ENCODE peak calls at places on chromosomes 13 and 19, in five cellular contexts. K is CD8-positive, alpha-beta T cell; S is foreskin fibroblast; N is GM23338; G is fibroblast of lung. Y is an unnamed sample.

GRCh38 chr13:75537401-75538365 is at the start of gene COMMD6:
- DNase-seq in K (peak), S (peak), N (peak), G (peak), Y (peak)

GRCh38 chr19:46000497-46001246 is 5.4 kb downstream of the CCDC61 start:
- DNase-seq in K (peak), S (peak), N (peak), G (no peak), Y (no peak)

GRCh38 chr19:3555653-3556422 is 1.5 kb downstream of the MFSD12 start:
- DNase-seq in K (no peak), S (no peak), N (no peak), G (no peak), Y (no peak)

GRCh38 chr19:45794627-45795026 is 2.0 kb upstream of the DMWD start:
- DNase-seq in K (no peak), S (no peak), N (no peak), G (no peak), Y (no peak)

GRCh38 chr13:44170731-44171130 is 202.9 kb upstream of the SERP2 start:
- DNase-seq in K (no peak), S (no peak), N (no peak), G (no peak), Y (no peak)

GRCh38 chr19:16190736-16191135 is 5.5 kb downstream of the FAM32A start:
- DNase-seq in K (no peak), S (no peak), N (no peak), G (no peak), Y (no peak)

GRCh38 chr13:80473695-80474094 is 132.8 kb upstream of the SPRY2 start:
- DNase-seq in K (no peak), S (peak), N (no peak), G (peak), Y (no peak)

GRCh38 chr19:40367577-40368434 is 19.3 kb downstream of the PLD3 start:
- DNase-seq in K (no peak), S (no peak), N (no peak), G (no peak), Y (no peak)

GRCh38 chr13:43484432-43485225 is 302.1 kb downstream of the ENOX1 start:
- DNase-seq in K (no peak), S (no peak), N (no peak), G (no peak), Y (no peak)

GRCh38 chr19:19866599-19867248 is 1.0 kb downstream of the ZNF253 start:
- DNase-seq in K (peak), S (peak), N (peak), G (peak), Y (no peak)

GRCh38 chr13:108609353-108609752 is 20.1 kb upstream of the MYO16 start:
- DNase-seq in K (no peak), S (peak), N (peak), G (peak), Y (peak)

GRCh38 chr13:49714757-49715156 is 23.5 kb upstream of the EBPL start:
- DNase-seq in K (no peak), S (no peak), N (no peak), G (no peak), Y (no peak)

GRCh38 chr19:45505996-45506245 is 1.4 kb upstream of the VASP start:
- DNase-seq in K (no peak), S (no peak), N (no peak), G (no peak), Y (no peak)

GRCh38 chr13:99726261-99726894 is 225.1 kb downstream of the TM9SF2 start:
- DNase-seq in K (no peak), S (no peak), N (peak), G (no peak), Y (no peak)

GRCh38 chr19:3880471-3881271 is at the start of gene ATCAY:
- DNase-seq in K (no peak), S (peak), N (peak), G (no peak), Y (no peak)

GRCh38 chr13:52599037-52599852 is 43.0 kb upstream of the HNRNPA1L2 start:
- DNase-seq in K (no peak), S (peak), N (no peak), G (peak), Y (no peak)

GRCh38 chr19:1232652-1233360 is 5.0 kb downstream of the CBARP start:
- DNase-seq in K (no peak), S (peak), N (no peak), G (peak), Y (no peak)

GRCh38 chr13:67229438-67230242 is 496 bp downstream of the PCDH9 start:
- DNase-seq in K (no peak), S (no peak), N (peak), G (peak), Y (no peak)

GRCh38 chr13:35512271-35512920 is 35.9 kb upstream of the MAB21L1 start:
- DNase-seq in K (no peak), S (peak), N (no peak), G (peak), Y (peak)

GRCh38 chr13:73090116-73090811 is 31.5 kb downstream of the KLF5 start:
- DNase-seq in K (no peak), S (peak), N (peak), G (peak), Y (peak)

GRCh38 chr13:99376132-99376531 is 68.9 kb upstream of the GPR183 start:
- DNase-seq in K (peak), S (no peak), N (no peak), G (no peak), Y (no peak)

GRCh38 chr19:53903055-53903680 is 5.9 kb upstream of the CACNG7 start:
- DNase-seq in K (peak), S (peak), N (peak), G (peak), Y (peak)

GRCh38 chr13:33793726-33794125 is 24.2 kb upstream of the RFC3 start:
- DNase-seq in K (no peak), S (no peak), N (no peak), G (no peak), Y (no peak)

GRCh38 chr19:21697171-21697570 is 70.2 kb downstream of the ZNF100 start:
- DNase-seq in K (no peak), S (no peak), N (no peak), G (no peak), Y (no peak)

GRCh38 chr19:16369664-16370576 is 45.3 kb downstream of the KLF2 start:
- DNase-seq in K (peak), S (no peak), N (no peak), G (no peak), Y (no peak)

GRCh38 chr19:55373993-55374757 is 2.5 kb upstream of the TMEM190 start:
- DNase-seq in K (no peak), S (peak), N (no peak), G (peak), Y (no peak)

GRCh38 chr13:99086149-99086868 is 108.4 kb upstream of the DOCK9 start:
- DNase-seq in K (peak), S (peak), N (peak), G (peak), Y (no peak)

GRCh38 chr19:41219924-41220567 is 1.0 kb downstream of the AXL start:
- DNase-seq in K (no peak), S (peak), N (peak), G (peak), Y (no peak)

GRCh38 chr19:43997631-43998290 is 5.0 kb upstream of the ZNF230 start:
- DNase-seq in K (no peak), S (peak), N (peak), G (peak), Y (no peak)

DNA sequence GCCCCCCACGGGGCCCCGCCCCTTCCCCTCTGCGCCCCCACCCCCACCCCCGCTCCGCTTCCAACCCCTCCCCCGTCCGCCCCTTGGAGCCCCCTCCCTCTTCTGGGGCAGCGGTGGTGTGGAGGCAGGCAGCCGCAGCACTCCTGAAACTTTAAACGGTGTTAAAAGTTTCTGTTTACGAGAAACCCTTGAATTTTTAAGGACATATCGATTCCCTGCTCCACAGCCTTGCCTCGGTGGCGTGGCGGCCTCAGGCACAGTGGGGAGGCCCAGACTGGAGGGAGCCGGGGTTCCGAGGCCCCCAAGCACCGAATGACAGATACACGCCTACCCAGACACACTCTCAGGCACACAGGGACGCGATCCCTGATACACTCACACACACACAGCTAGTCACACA is 4.8 kb upstream of the NFIX start:
- DNase-seq in K (no peak), S (no peak), N (no peak), G (no peak), Y (no peak)
- H3K4me3 ChIP-seq in K (no peak), S (no peak), N (no peak), G (no peak), Y (no peak)

GRCh38 chr13:45490068-45490467 is 25.3 kb downstream of the COG3 start:
- DNase-seq in K (peak), S (no peak), N (peak), G (no peak), Y (no peak)
- TF ChIP-seq CTCF in K (peak), S (no peak), N (peak), G (no peak), Y (no peak)

GRCh38 chr13:41311607-41312500 is 787 bp downstream of the NAA16 start:
- DNase-seq in K (peak), S (peak), N (peak), G (peak), Y (no peak)

GRCh38 chr13:41313659-41314197 is 2.7 kb downstream of the NAA16 start:
- DNase-seq in K (no peak), S (peak), N (no peak), G (no peak), Y (no peak)

GRCh38 chr13:41317243-41317642 is 6.2 kb downstream of the NAA16 start:
- DNase-seq in K (no peak), S (no peak), N (no peak), G (no peak), Y (no peak)

GRCh38 chr13:41313117-41313516 is 2.0 kb downstream of the NAA16 start:
- DNase-seq in K (no peak), S (no peak), N (no peak), G (no peak), Y (no peak)

GRCh38 chr13:41315466-41316047 is 4.5 kb downstream of the NAA16 start:
- DNase-seq in K (no peak), S (peak), N (no peak), G (peak), Y (no peak)
- H3K4me3 ChIP-seq in K (peak), S (no peak), N (no peak), G (no peak), Y (no peak)

DNA sequence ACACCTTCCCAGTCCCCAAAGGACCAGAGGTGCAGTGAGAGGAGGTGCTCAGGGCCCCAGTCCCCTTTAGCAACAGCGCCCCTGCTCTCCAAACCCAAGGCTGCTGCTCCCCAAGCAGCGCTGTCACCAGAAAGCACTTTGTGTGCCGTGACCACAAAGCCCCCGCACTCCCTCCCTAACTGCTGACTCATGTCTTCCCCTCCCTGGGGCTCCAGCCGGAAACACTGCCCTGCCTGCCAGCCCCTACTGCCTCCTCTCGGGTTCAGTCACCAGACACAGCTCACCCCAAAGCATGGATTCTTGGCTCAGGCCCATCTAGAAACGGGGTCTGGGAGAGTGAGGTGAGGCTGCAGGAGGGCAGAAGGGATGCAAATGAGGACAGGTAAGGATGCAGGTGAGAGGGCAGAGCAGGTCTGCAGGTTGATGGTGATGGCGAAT is 4.9 kb upstream of the TNFSF14 start:
- DNase-seq in K (peak), S (peak), N (peak), G (peak), Y (peak)
- TF ChIP-seq CTCF in K (no peak), S (no peak), N (no peak), G (no peak), Y (peak)

DNA sequence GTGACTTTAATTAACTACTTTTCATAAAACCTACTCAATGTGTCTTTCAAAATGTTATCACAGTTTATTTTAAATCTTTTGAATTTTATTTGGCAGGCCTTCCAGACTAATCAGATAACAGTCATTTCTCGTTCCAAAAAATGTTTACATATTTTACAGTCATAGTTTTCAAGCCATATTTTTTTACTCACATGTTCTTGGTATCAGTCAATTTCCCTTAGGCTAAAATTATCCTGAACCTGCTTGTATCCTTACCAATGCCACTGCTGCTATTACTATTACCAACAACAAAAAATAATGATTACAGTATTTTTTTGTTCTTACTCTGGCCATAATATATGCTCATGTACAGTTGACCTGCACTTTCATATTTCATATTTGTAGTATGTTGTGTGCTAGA is 1783.6 kb downstream of the SLITRK5 start:
- DNase-seq in K (no peak), S (no peak), N (no peak), G (no peak), Y (no peak)
- H3K4me3 ChIP-seq in K (no peak), S (no peak), N (no peak), G (no peak), Y (no peak)

GRCh38 chr13:28805193-28805819 is 14.8 kb upstream of the MTUS2 start:
- DNase-seq in K (no peak), S (peak), N (peak), G (no peak), Y (no peak)
- TF ChIP-seq CTCF in K (no peak), S (peak), N (peak), G (peak), Y (peak)